ENCODE peak calls at places on chromosome 1, in five cellular contexts. B, C, G, Q and T are unnamed samples.

GRCh38 chr1:182164273-182164672 is 102.8 kb upstream of the ZNF648 start:
- DNase-seq in G (no peak), Q (no peak), B (peak; percentile 39), C (no peak), T (no peak)

GRCh38 chr1:209619696-209620483 is 32.3 kb downstream of the LAMB3 start:
- DNase-seq in G (no peak), Q (no peak), B (no peak), C (no peak), T (no peak)

GRCh38 chr1:212700892-212701819 is 1.5 kb upstream of the BATF3 start:
- DNase-seq in B (no peak), G (peak; percentile 65), C (no peak), Q (no peak), T (peak; percentile 43)

GRCh38 chr1:26538480-26539412 is 9.2 kb downstream of the RPS6KA1 start:
- DNase-seq in G (peak; percentile 73), C (peak; percentile 35), B (no peak), Q (no peak), T (peak; percentile 47)

GRCh38 chr1:235357485-235358378 is 9.5 kb upstream of the TBCE start:
- DNase-seq in G (no peak), C (no peak), Q (no peak), B (no peak), T (no peak)

GRCh38 chr1:230681599-230681998 is 32.3 kb downstream of the AGT start:
- DNase-seq in G (no peak), C (no peak), Q (no peak), B (no peak), T (no peak)

GRCh38 chr1:213852107-213852506 is 135.7 kb upstream of the PROX1 start:
- DNase-seq in Q (no peak), B (no peak), C (no peak), G (no peak), T (no peak)

GRCh38 chr1:185719021-185719420 is 15.2 kb upstream of the HMCN1 start:
- DNase-seq in Q (no peak), G (no peak), C (no peak), B (no peak), T (no peak)

GRCh38 chr1:10793129-10793651 is 3.3 kb downstream of the CASZ1 start:
- DNase-seq in Q (no peak), C (no peak), B (no peak), G (no peak), T (peak; percentile 78)

GRCh38 chr1:93692001-93692400 is 10.4 kb upstream of the BCAR3 start:
- DNase-seq in Q (no peak), G (no peak), B (no peak), C (no peak), T (no peak)

GRCh38 chr1:101365186-101365585 is 128.4 kb downstream of the S1PR1 start:
- DNase-seq in B (no peak), G (no peak), Q (no peak), C (no peak), T (no peak)

GRCh38 chr1:8011016-8011415 is 15.1 kb downstream of the ERRFI1 start:
- DNase-seq in C (no peak), Q (no peak), G (no peak), B (no peak), T (no peak)

GRCh38 chr1:244573768-244574167 is 79.2 kb upstream of the DESI2 start:
- DNase-seq in C (no peak), B (no peak), Q (no peak), G (no peak), T (no peak)

GRCh38 chr1:244576259-244576892 is 76.5 kb upstream of the DESI2 start:
- DNase-seq in B (no peak), G (no peak), C (no peak), Q (no peak), T (no peak)
- H3K9me3 ChIP-seq in B (peaks cover 56% of the 10 kb centered on the region), G (peaks cover 60% of the 10 kb centered on the region), C (no peaks in the 10 kb centered on the region), Q (peaks cover 16% of the 10 kb centered on the region), T (peaks cover 13% of the 10 kb centered on the region)

DNA sequence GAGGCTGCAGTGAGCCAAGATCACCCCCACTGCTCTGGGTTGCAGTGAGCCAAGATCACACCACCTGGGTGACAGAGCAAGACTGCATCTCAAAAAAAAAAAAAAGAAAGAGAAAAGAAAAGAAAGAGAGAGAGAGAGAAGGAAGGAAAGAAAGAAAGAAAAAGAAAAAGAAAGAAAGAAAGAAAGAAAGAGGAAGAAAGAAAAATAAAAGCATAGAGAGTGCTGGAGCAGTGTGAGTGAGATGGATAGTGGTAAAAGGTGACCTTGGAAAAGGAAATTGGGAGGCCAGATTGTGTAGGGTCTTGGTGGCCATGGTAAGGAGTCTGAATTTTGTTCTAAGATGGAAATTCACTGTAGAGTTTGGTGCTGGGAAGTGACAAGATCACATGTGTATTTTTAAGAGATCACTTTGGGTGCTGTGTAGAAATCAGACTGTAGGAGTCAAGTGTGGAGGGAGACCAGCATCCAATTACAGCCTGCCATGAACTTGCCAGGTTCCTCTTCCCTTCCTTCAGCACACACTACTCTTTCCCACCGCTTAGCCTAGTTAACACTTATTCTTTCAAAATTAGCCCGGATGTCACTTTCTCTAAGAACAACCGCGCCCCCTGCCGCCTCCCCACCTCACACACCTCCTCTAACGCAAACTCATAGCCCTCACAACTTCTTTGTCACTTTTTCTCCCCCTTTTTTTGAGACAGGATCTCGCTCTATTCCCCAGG is 17.9 kb downstream of the MTX1 start:
- DNase-seq in Q (peak; percentile 70), G (peak; percentile 88), C (peak; percentile 87), B (peak; percentile 64), T (peak; percentile 84)
- TF ChIP-seq CTCF in Q (peak; percentile 73), G (peak; percentile 53), C (peak; percentile 77), B (peak; percentile 44), T (peak; percentile 39)

GRCh38 chr1:248029770-248030169 is at the start of gene OR2L2:
- DNase-seq in G (no peak), Q (no peak), B (no peak), C (no peak), T (no peak)
- H3K9me3 ChIP-seq in G (peaks cover 12% of the 10 kb centered on the region), Q (no peaks in the 10 kb centered on the region), B (peaks cover 22% of the 10 kb centered on the region), C (no peaks in the 10 kb centered on the region), T (no peaks in the 10 kb centered on the region)

DNA sequence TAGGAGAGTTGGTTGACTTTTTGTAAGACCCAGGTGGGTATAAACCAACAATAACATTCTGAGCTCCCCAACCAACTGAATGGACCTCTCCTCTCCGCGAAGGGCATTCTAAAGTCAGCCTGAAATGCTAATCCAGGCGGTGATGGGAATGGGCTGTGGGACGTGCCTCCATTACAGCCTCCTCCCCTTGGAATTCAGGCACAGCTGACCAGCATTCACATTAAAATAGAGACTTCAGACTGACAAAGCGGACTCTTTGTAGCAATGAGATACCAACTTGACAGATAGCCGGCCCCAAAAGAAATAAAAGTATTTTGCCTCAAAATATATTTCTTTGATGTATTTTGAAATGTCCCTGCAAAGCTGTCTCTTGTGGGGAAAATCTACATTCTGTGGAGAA is 101.7 kb downstream of the KIF26B start:
- DNase-seq in G (no peak), C (no peak), Q (no peak), B (no peak), T (no peak)
- TF ChIP-seq CTCF in G (no peak), C (no peak), Q (no peak), B (no peak), T (no peak)

GRCh38 chr1:72075411-72075810 is 206.9 kb downstream of the NEGR1 start:
- DNase-seq in C (no peak), G (no peak), Q (no peak), B (no peak), T (no peak)
- H3K9me3 ChIP-seq in C (no peaks in the 10 kb centered on the region), G (no peaks in the 10 kb centered on the region), Q (no peaks in the 10 kb centered on the region), B (no peaks in the 10 kb centered on the region), T (no peaks in the 10 kb centered on the region)

DNA sequence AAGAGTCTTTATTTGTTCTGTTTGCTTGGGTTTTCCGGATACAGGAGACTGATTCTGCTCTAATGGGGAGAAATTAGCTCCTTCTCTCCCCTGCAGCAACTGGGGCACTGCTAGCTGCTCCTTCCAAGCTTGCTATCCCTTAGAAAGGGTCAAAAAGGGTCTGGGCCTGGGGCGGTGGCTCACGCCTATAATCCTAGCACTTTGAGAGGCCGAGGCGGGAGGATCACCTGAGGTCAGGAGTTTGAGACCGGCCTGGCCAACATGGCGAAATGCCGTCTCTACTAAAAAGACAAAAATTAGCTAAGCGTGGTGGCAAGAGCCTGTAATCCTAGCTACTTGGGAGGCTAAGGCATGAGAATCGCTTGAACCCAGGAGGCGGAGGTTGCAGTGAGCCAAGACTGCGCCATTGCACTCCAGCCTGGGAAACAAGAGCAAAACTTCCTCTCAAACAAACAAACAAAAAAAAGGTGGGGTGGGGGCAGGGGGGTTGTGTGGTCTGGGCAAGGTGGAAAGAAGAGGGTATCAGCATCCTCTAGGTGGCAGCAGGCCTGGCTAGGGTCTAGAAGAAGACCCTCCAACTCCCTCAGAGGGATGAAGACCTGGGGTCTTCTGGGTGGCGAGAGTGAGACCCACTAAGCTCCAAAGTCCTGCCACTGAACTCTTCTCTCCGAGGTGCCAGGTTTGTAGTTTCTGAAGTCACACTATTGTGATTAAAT is 15.4 kb upstream of the TBX15 start:
- DNase-seq in C (no peak), B (no peak), G (no peak), Q (no peak), T (no peak)
- TF ChIP-seq CTCF in C (no peak), B (no peak), G (no peak), Q (no peak), T (no peak)

GRCh38 chr1:83593073-83593472 is 405.9 kb downstream of the TTLL7 start:
- DNase-seq in Q (no peak), C (no peak), B (no peak), G (no peak), T (no peak)

DNA sequence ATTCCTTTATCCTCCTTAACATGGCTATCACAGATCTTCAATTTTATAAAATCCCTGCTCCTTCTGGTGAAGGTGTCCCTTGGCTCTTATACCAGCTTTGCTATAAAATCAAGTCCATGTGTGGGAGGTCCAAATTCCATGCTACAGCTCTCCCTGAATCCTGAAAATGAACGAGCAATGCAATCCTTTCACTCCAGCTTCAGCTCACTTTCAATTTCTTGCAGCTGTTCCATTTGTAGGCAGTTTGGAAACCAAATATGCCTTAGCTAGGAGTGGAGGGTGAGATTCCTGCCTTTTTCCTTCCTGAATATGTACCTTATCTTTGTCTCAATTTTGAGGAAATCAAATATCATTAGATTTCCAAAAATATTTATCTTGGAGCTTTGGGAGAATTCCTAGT is 402.6 kb downstream of the TTLL7 start:
- DNase-seq in C (no peak), B (no peak), G (no peak), Q (no peak), T (no peak)
- H3K9me3 ChIP-seq in C (no peaks in the 10 kb centered on the region), B (peaks cover 6% of the 10 kb centered on the region), G (no peaks in the 10 kb centered on the region), Q (no peaks in the 10 kb centered on the region), T (no peaks in the 10 kb centered on the region)